ENCODE peak calls at places on chromosome 20, in six cellular contexts. Y is fibroblast of the aortic adventitia; X is SW 1271; M is HuH-7; U is CD4-positive, CD25-positive, alpha-beta regulatory T cell; I is naive thymus-derived CD8-positive, alpha-beta T cell. Q is an unnamed sample.

GRCh38 chr20:58695895-58696375 is 3.3 kb downstream of the NPEPL1 start:
- DNase-seq in Y (no peak), X (no peak), M (no peak), U (no peak), I (no peak), Q (no peak)

GRCh38 chr20:31841928-31842327 is 3.5 kb downstream of the FOXS1 start:
- DNase-seq in Y (peak; percentile 71), X (no peak), M (no peak), U (no peak), I (no peak), Q (no peak)

GRCh38 chr20:1108437-1108920 is 9.9 kb upstream of the PSMF1 start:
- DNase-seq in Y (peak; percentile 33), X (no peak), M (peak; percentile 63), U (peak; percentile 44), I (peak; percentile 48), Q (peak; percentile 28)

GRCh38 chr20:13006825-13007224 is 1.9 kb upstream of the SPTLC3 start:
- DNase-seq in Y (peak; percentile 81), X (no peak), M (no peak), U (no peak), I (no peak), Q (no peak)

GRCh38 chr20:58932170-58932569 is 48.9 kb upstream of the NELFCD start:
- DNase-seq in Y (no peak), X (no peak), M (no peak), U (no peak), I (no peak), Q (no peak)

GRCh38 chr20:8635048-8635572 is 433.8 kb upstream of the PLCB4 start:
- DNase-seq in Y (no peak), X (no peak), M (no peak), U (no peak), I (no peak), Q (no peak)

GRCh38 chr20:10658051-10658823 is 15.6 kb downstream of the JAG1 start:
- DNase-seq in Y (no peak), X (no peak), M (no peak), U (no peak), I (no peak), Q (no peak)

GRCh38 chr20:62337558-62338293 is 29.4 kb downstream of the LAMA5 start:
- DNase-seq in Y (no peak), X (no peak), M (no peak), U (no peak), I (no peak), Q (peak; percentile 34)

GRCh38 chr20:25049261-25050060 is 8.5 kb downstream of the ACSS1 start:
- DNase-seq in Y (no peak), X (no peak), M (no peak), U (no peak), I (no peak), Q (no peak)

GRCh38 chr20:23255658-23256385 is 94.8 kb upstream of the NXT1 start:
- DNase-seq in Y (peak; percentile 63), X (no peak), M (no peak), U (no peak), I (no peak), Q (no peak)

GRCh38 chr20:32476684-32477593 is 108.2 kb downstream of the NOL4L start:
- DNase-seq in Y (no peak), X (no peak), M (no peak), U (no peak), I (no peak), Q (no peak)

GRCh38 chr20:60967431-60968316 is 284.4 kb upstream of the CDH4 start:
- DNase-seq in Y (no peak), X (no peak), M (no peak), U (no peak), I (no peak), Q (no peak)

GRCh38 chr20:57435498-57436222 is 44.5 kb downstream of the RBM38 start:
- DNase-seq in Y (no peak), X (no peak), M (no peak), U (peak; percentile 61), I (peak; percentile 45), Q (peak; percentile 85)

GRCh38 chr20:34636648-34637047 is 40.2 kb downstream of the PIGU start:
- DNase-seq in Y (no peak), X (no peak), M (no peak), U (no peak), I (no peak), Q (peak; percentile 56)

GRCh38 chr20:967796-968742 is 34.0 kb downstream of the RSPO4 start:
- DNase-seq in Y (peak; percentile 39), X (peak; percentile 31), M (no peak), U (peak; percentile 55), I (no peak), Q (peak; percentile 36)

GRCh38 chr20:8790442-8791074 is 278.3 kb upstream of the PLCB4 start:
- DNase-seq in Y (peak; percentile 74), X (no peak), M (peak; percentile 44), U (peak; percentile 18), I (no peak), Q (peak; percentile 20)

GRCh38 chr20:3797592-3798404 is 1.7 kb downstream of the CDC25B start:
- DNase-seq in Y (no peak), X (no peak), M (peak; percentile 59), U (peak; percentile 84), I (no peak), Q (no peak)

GRCh38 chr20:8076505-8077498 is 55.3 kb upstream of the PLCB1 start:
- DNase-seq in Y (peak; percentile 97), X (no peak), M (no peak), U (no peak), I (no peak), Q (no peak)

GRCh38 chr20:62832212-62832922 is 15.5 kb downstream of the COL9A3 start:
- DNase-seq in Y (no peak), X (no peak), M (no peak), U (no peak), I (no peak), Q (peak; percentile 95)

GRCh38 chr20:8764289-8764962 is 304.5 kb upstream of the PLCB4 start:
- DNase-seq in Y (peak; percentile 37), X (no peak), M (no peak), U (no peak), I (no peak), Q (no peak)

GRCh38 chr20:58416832-58417231 is 27.8 kb downstream of the VAPB start:
- DNase-seq in Y (no peak), X (no peak), M (no peak), U (peak; percentile 66), I (no peak), Q (no peak)

GRCh38 chr20:35702824-35703695 is 3.9 kb downstream of the ROMO1 start:
- DNase-seq in Y (no peak), X (no peak), M (no peak), U (no peak), I (peak; percentile 11), Q (no peak)

GRCh38 chr20:53654932-53655674 is 61.5 kb upstream of the ZNF217 start:
- DNase-seq in Y (no peak), X (no peak), M (no peak), U (no peak), I (no peak), Q (peak; percentile 88)

GRCh38 chr20:34312024-34312460 is 8.9 kb upstream of the AHCY start:
- DNase-seq in Y (no peak), X (no peak), M (no peak), U (no peak), I (no peak), Q (no peak)

GRCh38 chr20:6466065-6466810 is 301.2 kb upstream of the BMP2 start:
- DNase-seq in Y (no peak), X (no peak), M (peak; percentile 44), U (no peak), I (no peak), Q (peak; percentile 62)

GRCh38 chr20:343107-343506 is 3.8 kb upstream of the NRSN2 start:
- DNase-seq in Y (no peak), X (no peak), M (no peak), U (no peak), I (no peak), Q (no peak)

Q was measured in MV-4-11.